ENCODE peak calls at places on chromosomes 5 and 9, in six cellular contexts. Q is SK-N-SH; T is right lobe of liver; H is foreskin keratinocyte; R is PC-3; O is CD8-positive, alpha-beta T cell. X is an unnamed sample.

GRCh38 chr9:94017939-94018531 is 62.9 kb upstream of the BARX1 start:
- DNase-seq in Q (no peak), T (no peak), H (no peak), R (no peak), O (no peak), X (no peak)

GRCh38 chr5:114018178-114018577 is 343.7 kb upstream of the KCNN2 start:
- DNase-seq in Q (no peak), T (no peak), H (no peak), R (no peak), O (no peak), X (no peak)

GRCh38 chr9:102587231-102587630 is 407.9 kb upstream of the CYLC2 start:
- DNase-seq in Q (no peak), T (no peak), H (no peak), R (no peak), O (no peak), X (no peak)

GRCh38 chr9:12859704-12860251 is 85.0 kb downstream of the LURAP1L start:
- DNase-seq in Q (no peak), T (no peak), H (peak; percentile 77), R (peak; percentile 90), O (no peak), X (peak; percentile 48)

GRCh38 chr5:122126177-122126701 is 3.1 kb upstream of the ZNF474 start:
- DNase-seq in Q (no peak), T (no peak), H (no peak), R (no peak), O (no peak), X (no peak)

GRCh38 chr5:158451203-158451982 is 592.4 kb upstream of the CLINT1 start:
- DNase-seq in Q (peak; percentile 71), T (no peak), H (no peak), R (no peak), O (no peak), X (no peak)

GRCh38 chr9:126436545-126437269 is 110.1 kb downstream of the MVB12B start:
- DNase-seq in Q (peak; percentile 50), T (no peak), H (no peak), R (peak; percentile 39), O (no peak), X (no peak)

GRCh38 chr9:91486699-91487497 is 63.3 kb upstream of the NFIL3 start:
- DNase-seq in Q (no peak), T (no peak), H (no peak), R (no peak), O (no peak), X (no peak)

GRCh38 chr5:92916036-92916435 is 665.0 kb downstream of the NR2F1-AS1 start:
- DNase-seq in Q (no peak), T (no peak), H (no peak), R (peak; percentile 56), O (no peak), X (peak; percentile 19)

GRCh38 chr9:97908736-97909135 is 13.6 kb downstream of the TRMO start:
- DNase-seq in Q (no peak), T (no peak), H (no peak), R (no peak), O (no peak), X (no peak)

GRCh38 chr9:137611623-137612609 is 6.4 kb downstream of the ARRDC1 start:
- DNase-seq in Q (peak; percentile 36), T (no peak), H (peak; percentile 93), R (peak; percentile 96), O (no peak), X (peak; percentile 98)

GRCh38 chr5:29897916-29898315 is 1295.6 kb upstream of the CDH6 start:
- DNase-seq in Q (no peak), T (no peak), H (no peak), R (no peak), O (no peak), X (no peak)

GRCh38 chr9:69207503-69207902 is 33.4 kb downstream of the TJP2 start:
- DNase-seq in Q (no peak), T (no peak), H (no peak), R (no peak), O (no peak), X (no peak)

GRCh38 chr9:94952553-94953373 is 226.3 kb downstream of the AOPEP start:
- DNase-seq in Q (no peak), T (no peak), H (peak; percentile 63), R (no peak), O (no peak), X (peak; percentile 90)

GRCh38 chr9:128503870-128504269 is 649 bp upstream of the GLE1 start:
- DNase-seq in Q (peak; percentile 49), T (peak; percentile 64), H (no peak), R (no peak), O (no peak), X (peak; percentile 57)

GRCh38 chr5:175590471-175590881 is 67.4 kb upstream of the HRH2 start:
- DNase-seq in Q (no peak), T (no peak), H (peak; percentile 70), R (peak; percentile 35), O (no peak), X (peak; percentile 57)

GRCh38 chr5:109316631-109317030 is 93.1 kb downstream of the PJA2 start:
- DNase-seq in Q (no peak), T (no peak), H (peak; percentile 32), R (peak; percentile 22), O (no peak), X (peak; percentile 37)

GRCh38 chr9:119963798-119964372 is 594.6 kb upstream of the BRINP1 start:
- DNase-seq in Q (peak; percentile 30), T (no peak), H (peak; percentile 70), R (peak; percentile 40), O (no peak), X (peak; percentile 72)

GRCh38 chr9:3732077-3733038 is 206.6 kb upstream of the RFX3 start:
- DNase-seq in Q (peak; percentile 77), T (no peak), H (peak; percentile 31), R (peak; percentile 91), O (peak; percentile 1), X (peak; percentile 49)

GRCh38 chr9:96109718-96110351 is 192.1 kb downstream of the HSD17B3 start:
- DNase-seq in Q (no peak), T (no peak), H (no peak), R (peak; percentile 20), O (no peak), X (no peak)

GRCh38 chr9:17843236-17843635 is 264.4 kb downstream of the SH3GL2 start:
- DNase-seq in Q (no peak), T (no peak), H (no peak), R (no peak), O (no peak), X (no peak)

GRCh38 chr9:110133059-110133458 is 74.9 kb downstream of the C9orf152 start:
- DNase-seq in Q (no peak), T (no peak), H (no peak), R (peak; percentile 6), O (no peak), X (no peak)

GRCh38 chr9:89888677-89889076 is 283.9 kb downstream of the GADD45G start:
- DNase-seq in Q (no peak), T (no peak), H (no peak), R (no peak), O (no peak), X (no peak)

GRCh38 chr9:34102796-34103195 is 23.7 kb downstream of the DCAF12 start:
- DNase-seq in Q (no peak), T (no peak), H (no peak), R (no peak), O (no peak), X (no peak)

GRCh38 chr9:10252174-10252573 is 360.6 kb downstream of the PTPRD start:
- DNase-seq in Q (no peak), T (no peak), H (no peak), R (no peak), O (no peak), X (no peak)

GRCh38 chr5:143337946-143338345 is 65.5 kb downstream of the NR3C1 start:
- DNase-seq in Q (no peak), T (no peak), H (no peak), R (no peak), O (no peak), X (no peak)

GRCh38 chr9:115022760-115023434 is 92.5 kb upstream of the TNFSF8 start:
- DNase-seq in Q (no peak), T (no peak), H (no peak), R (peak; percentile 55), O (no peak), X (no peak)

GRCh38 chr9:92163276-92163675 is 48.1 kb upstream of the SPTLC1 start:
- DNase-seq in Q (no peak), T (no peak), H (no peak), R (no peak), O (no peak), X (no peak)

GRCh38 chr9:106697799-106698591 is 165.0 kb upstream of the ZNF462 start:
- DNase-seq in Q (peak; percentile 77), T (peak; percentile 52), H (peak; percentile 66), R (no peak), O (no peak), X (peak; percentile 79)

GRCh38 chr9:107737987-107738743 is 248.6 kb upstream of the KLF4 start:
- DNase-seq in Q (no peak), T (no peak), H (peak; percentile 91), R (peak; percentile 56), O (no peak), X (peak; percentile 86)

GRCh38 chr9:136848393-136849037 is 694 bp upstream of the PHPT1 start:
- DNase-seq in Q (peak; percentile 85), T (peak; percentile 66), H (no peak), R (peak; percentile 31), O (no peak), X (peak; percentile 69)

GRCh38 chr5:33336911-33337620 is 103.7 kb upstream of the TARS1 start:
- DNase-seq in Q (no peak), T (no peak), H (peak; percentile 84), R (no peak), O (no peak), X (no peak)
- H3K27ac ChIP-seq in Q (no peak overlapping the region), T (no peak overlapping the region), H (peak overlapping the region; percentile 59), R (no peak overlapping the region), O (no peak overlapping the region), X (no peak overlapping the region)

GRCh38 chr5:181152406-181152805 is 5.0 kb downstream of the OR2V2 start:
- DNase-seq in Q (no peak), T (no peak), H (peak; percentile 58), R (peak; percentile 98), O (no peak), X (peak; percentile 57)

GRCh38 chr5:181149355-181149754 is 2.0 kb downstream of the OR2V2 start:
- DNase-seq in Q (no peak), T (no peak), H (peak; percentile 36), R (peak; percentile 82), O (no peak), X (peak; percentile 76)

GRCh38 chr5:181153814-181154213 is 6.4 kb downstream of the OR2V2 start:
- DNase-seq in Q (no peak), T (no peak), H (no peak), R (peak; percentile 84), O (no peak), X (no peak)

GRCh38 chr5:181149806-181150733 is 2.7 kb downstream of the OR2V2 start:
- DNase-seq in Q (no peak), T (no peak), H (no peak), R (no peak), O (no peak), X (no peak)

GRCh38 chr5:181151146-181151545 is 3.8 kb downstream of the OR2V2 start:
- DNase-seq in Q (peak; percentile 41), T (no peak), H (no peak), R (peak; percentile 64), O (no peak), X (no peak)
- TF ChIP-seq CTCF in Q (no peak), T (no peak), H (peak; percentile 6), R (peak; percentile 46), O (no peak), X (no peak)

GRCh38 chr5:139462582-139463276 is at the start of gene ECSCR:
- DNase-seq in Q (no peak), T (no peak), H (no peak), R (no peak), O (no peak), X (no peak)
- H3K27ac ChIP-seq in Q (no peak within 1 kb of the TSS), T (peak within 1 kb of the TSS; percentile 51), H (no peak within 1 kb of the TSS), R (no peak within 1 kb of the TSS), O (no peak within 1 kb of the TSS), X (no peak within 1 kb of the TSS)

GRCh38 chr5:163306421-163306820 is 131.0 kb upstream of the CCNG1 start:
- DNase-seq in Q (peak; percentile 16), T (no peak), H (no peak), R (peak; percentile 57), O (no peak), X (no peak)
- TF ChIP-seq CTCF in Q (peak; percentile 57), T (peak; percentile 32), H (peak; percentile 30), R (peak; percentile 75), O (no peak), X (peak; percentile 6)